ENCODE peak calls at places on chromosomes 11 and 22, in four cellular contexts. I is H9, D is IMR-90, O is mesendoderm. E is an unnamed sample.

GRCh38 chr11:5690736-5691135 is 1.1 kb downstream of the TRIM22 start:
- DNase-seq in O (no peak), I (no peak), D (peak), E (no peak)

GRCh38 chr11:86637976-86638375 is 34.4 kb downstream of the ME3 start:
- DNase-seq in I (no peak), D (peak), O (no peak), E (no peak)

GRCh38 chr11:61890536-61891330 is 612 bp downstream of the FADS3 start:
- DNase-seq in D (peak), I (peak), O (peak), E (peak)

GRCh38 chr11:843086-843704 is 543 bp downstream of the TSPAN4 start:
- DNase-seq in O (no peak), I (no peak), D (no peak), E (no peak)

GRCh38 chr22:27422442-27422841 is 379.1 kb downstream of the MN1 start:
- DNase-seq in O (no peak), I (no peak), D (no peak), E (no peak)

GRCh38 chr11:96942855-96943254 is 553.0 kb downstream of the JRKL start:
- DNase-seq in O (no peak), I (no peak), D (no peak), E (no peak)

GRCh38 chr22:40857309-40857851 is 432 bp downstream of the XPNPEP3 start:
- DNase-seq in O (no peak), D (no peak), I (no peak), E (no peak)

GRCh38 chr11:76266269-76266668 is 60.0 kb upstream of the WNT11 start:
- DNase-seq in O (no peak), D (peak), I (no peak), E (no peak)

GRCh38 chr11:69644071-69644961 is 3.4 kb downstream of the CCND1 start:
- DNase-seq in I (no peak), O (no peak), D (peak), E (no peak)

GRCh38 chr22:30627480-30627879 is 8.1 kb upstream of the SLC35E4 start:
- DNase-seq in O (no peak), I (no peak), D (no peak), E (no peak)

GRCh38 chr22:30628491-30628890 is 7.1 kb upstream of the SLC35E4 start:
- DNase-seq in I (no peak), D (no peak), O (no peak), E (no peak)

DNA sequence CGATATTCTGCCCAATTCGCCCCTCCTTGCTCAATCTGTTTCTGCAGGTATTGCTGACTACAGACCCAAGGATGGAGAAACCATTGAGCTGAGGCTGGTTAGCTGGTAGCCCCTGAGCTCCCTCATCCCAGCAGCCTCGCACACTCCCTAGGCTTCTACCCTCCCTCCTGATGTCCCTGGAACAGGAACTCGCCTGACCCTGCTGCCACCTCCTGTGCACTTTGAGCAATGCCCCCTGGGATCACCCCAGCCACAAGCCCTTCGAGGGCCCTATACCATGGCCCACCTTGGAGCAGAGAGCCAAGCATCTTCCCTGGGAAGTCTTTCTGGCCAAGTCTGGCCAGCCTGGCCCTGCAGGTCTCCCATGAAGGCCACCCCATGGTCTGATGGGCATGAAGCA is 9.2 kb upstream of the SLC35E4 start:
- DNase-seq in O (no peak), D (no peak), I (no peak), E (no peak)
- H4K5ac ChIP-seq in O (no peak), D (no peak), I (no peak), E (no peak)

DNA sequence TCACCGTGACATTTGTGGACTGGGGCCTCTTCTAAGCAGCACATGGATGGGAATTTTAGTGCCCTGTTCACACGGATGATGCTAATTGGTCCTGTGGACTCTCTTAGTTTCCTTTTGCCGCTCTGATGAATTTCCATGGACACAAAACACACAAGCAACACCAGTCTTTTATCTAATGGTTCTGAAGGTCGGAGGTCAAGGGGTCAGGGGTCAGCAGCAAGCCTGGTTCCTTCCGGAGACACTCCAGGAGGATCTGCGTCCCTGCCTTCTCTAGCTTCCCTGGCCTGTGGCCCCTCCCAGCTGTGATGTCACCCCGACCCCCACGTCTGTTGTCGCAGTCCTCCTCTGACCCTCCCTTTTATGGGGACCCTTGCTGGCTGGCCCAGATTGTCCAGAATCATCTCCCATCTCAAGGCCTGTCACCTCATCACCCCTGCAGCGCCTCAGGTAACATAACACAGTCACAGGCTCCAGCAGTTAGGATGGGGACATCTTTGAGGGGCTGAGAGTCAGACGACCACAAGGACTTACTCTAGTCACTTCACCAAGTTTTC is 6.8 kb downstream of the NADSYN1 start:
- DNase-seq in O (no peak), I (no peak), D (no peak), E (no peak)
- H4K5ac ChIP-seq in O (no peak), I (no peak), D (no peak), E (no peak)

GRCh38 chr22:48748860-48749554 is 1078.7 kb downstream of the BRD1 start:
- DNase-seq in O (no peak), I (no peak), D (no peak), E (no peak)

GRCh38 chr22:48750282-48750681 is 1077.4 kb downstream of the BRD1 start:
- DNase-seq in O (no peak), D (no peak), I (no peak), E (no peak)

GRCh38 chr22:48748113-48748859 is 1079.4 kb downstream of the BRD1 start:
- DNase-seq in I (peak), O (no peak), D (no peak), E (no peak)

GRCh38 chr22:48750826-48751440 is 1076.7 kb downstream of the BRD1 start:
- DNase-seq in I (no peak), D (no peak), O (no peak), E (no peak)

GRCh38 chr22:48749555-48750227 is 1078.0 kb downstream of the BRD1 start:
- DNase-seq in D (no peak), O (no peak), I (no peak), E (no peak)
- H4K5ac ChIP-seq in D (no peak), O (no peak), I (no peak), E (no peak)

DNA sequence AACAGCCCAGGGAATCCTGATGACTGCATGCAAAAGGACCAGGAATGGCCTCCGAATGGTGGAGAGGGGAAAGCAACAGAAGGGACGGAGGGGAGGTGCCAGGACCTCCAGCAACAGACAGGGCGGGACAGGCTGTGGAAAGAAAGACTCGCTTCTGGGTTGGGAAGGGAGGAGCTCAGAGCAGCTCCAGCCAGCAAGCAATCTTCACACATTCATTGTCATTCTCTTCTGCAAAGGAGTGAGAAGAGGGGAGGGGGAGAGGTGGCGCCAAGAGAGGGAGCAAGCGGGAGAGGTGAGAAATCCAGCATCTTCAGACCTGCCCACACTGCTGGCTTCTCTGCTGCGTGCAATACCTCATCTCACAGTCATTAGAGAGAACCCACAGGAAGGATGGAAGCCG is 509.0 kb downstream of the BUD13 start:
- DNase-seq in O (peak), I (peak), D (no peak), E (no peak)
- H4K5ac ChIP-seq in O (no peak), I (no peak), D (no peak), E (no peak)

GRCh38 chr11:45209904-45210699 is 63.7 kb downstream of the PRDM11 start:
- DNase-seq in I (peak), O (peak), D (peak), E (no peak)

GRCh38 chr11:45209480-45209879 is 63.0 kb downstream of the PRDM11 start:
- DNase-seq in I (no peak), D (no peak), O (no peak), E (no peak)

GRCh38 chr11:45211732-45212131 is 65.3 kb downstream of the PRDM11 start:
- DNase-seq in D (no peak), I (no peak), O (no peak), E (no peak)

GRCh38 chr11:45209000-45209399 is 62.6 kb downstream of the PRDM11 start:
- DNase-seq in D (no peak), O (no peak), I (no peak), E (no peak)

GRCh38 chr11:45210846-45211245 is 64.4 kb downstream of the PRDM11 start:
- DNase-seq in D (no peak), I (no peak), O (no peak), E (no peak)
- H4K5ac ChIP-seq in D (no peak), I (no peak), O (no peak), E (no peak)

GRCh38 chr11:129657866-129658557 is 157.6 kb upstream of the TMEM45B start:
- DNase-seq in I (no peak), D (no peak), O (peak), E (no peak)
- H4K5ac ChIP-seq in I (no peak), D (no peak), O (no peak), E (no peak)

DNA sequence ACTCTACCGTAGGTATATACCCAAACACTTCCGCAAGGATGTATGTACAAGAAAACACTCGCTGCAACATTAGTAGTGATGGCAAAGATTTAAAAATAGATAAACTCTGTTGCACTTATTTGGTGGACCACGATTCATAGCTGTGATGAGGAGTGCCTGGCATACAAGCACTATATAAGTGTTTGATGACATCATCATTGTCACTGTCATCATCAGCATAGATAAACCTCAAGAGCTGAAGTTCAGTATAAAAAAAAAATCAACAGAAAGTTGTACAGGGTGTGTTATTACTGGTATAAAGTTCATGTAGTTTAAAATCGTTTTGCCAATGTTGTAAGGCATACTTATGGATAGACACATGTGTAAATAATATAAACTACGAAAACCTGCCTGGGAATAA is 24.0 kb upstream of the NUP50 start:
- DNase-seq in O (no peak), I (no peak), D (no peak), E (no peak)
- H4K5ac ChIP-seq in O (no peak), I (no peak), D (no peak), E (no peak)

DNA sequence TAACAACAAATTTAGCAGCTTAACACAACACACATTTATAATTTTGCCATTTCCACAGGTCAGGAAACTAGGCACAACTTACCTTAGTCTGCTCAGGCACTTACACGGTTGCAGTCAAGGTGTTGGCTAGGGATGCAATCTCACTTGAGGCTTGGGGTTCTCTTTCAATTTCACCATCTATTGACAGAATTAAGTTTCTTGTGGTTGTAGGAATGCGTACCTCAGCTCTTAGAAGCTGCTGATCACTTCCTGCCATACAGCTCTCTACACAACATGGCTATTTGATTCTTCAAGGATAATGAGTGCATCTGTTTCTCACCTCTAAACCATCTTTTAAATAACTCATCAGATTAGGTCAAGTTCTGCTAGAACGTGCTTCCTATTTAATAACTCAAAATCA is 968.1 kb downstream of the LRRC4C start:
- DNase-seq in I (no peak), O (no peak), D (no peak), E (no peak)
- H4K5ac ChIP-seq in I (no peak), O (no peak), D (no peak), E (no peak)

DNA sequence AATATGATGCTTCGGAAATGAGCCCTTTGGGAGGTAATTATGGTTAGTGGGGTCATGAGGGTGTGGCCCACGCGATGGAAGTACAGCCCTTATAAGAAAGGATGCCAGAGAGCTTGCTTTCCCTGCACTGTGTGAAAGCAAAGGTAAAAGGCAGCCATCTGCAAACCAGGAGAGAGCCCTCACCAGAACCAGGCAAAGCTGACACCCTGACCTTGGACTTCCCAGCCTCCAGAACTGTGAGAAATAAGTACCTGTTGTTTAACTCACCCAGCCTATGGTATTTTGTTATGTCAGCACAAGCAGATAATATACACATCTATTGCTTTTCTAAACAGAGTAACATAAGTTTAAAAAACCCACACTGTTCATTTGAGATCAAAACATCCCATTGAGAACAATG is 50.7 kb downstream of the SYN3 start:
- DNase-seq in O (no peak), I (no peak), D (no peak), E (no peak)
- H4K5ac ChIP-seq in O (no peak), I (no peak), D (no peak), E (no peak)

DNA sequence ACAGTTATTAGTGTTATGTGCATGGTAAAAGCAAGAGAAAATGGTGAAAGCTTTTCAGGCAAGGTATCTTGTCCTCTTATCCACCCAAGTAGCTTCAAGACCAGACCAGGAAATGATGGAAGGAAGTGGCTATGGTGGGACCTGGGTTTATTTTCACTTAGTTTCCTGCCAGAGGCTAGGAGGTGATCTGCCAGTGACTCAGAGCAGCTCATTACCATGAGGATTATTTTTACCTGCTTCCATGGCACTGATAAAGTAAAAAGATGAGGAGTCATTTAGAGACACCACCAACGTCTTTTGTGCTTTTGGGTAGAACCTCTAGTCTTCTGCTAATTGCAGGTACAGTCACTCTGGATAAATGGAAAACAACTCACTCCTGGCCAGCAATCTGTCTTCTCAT is 339.9 kb upstream of the KIRREL3 start:
- DNase-seq in O (no peak), I (no peak), D (no peak), E (no peak)
- H4K5ac ChIP-seq in O (no peak), I (no peak), D (no peak), E (no peak)